ENCODE peak calls at places on chromosomes 3 and 15, in four cellular contexts. V, B, Z and R are unnamed samples.

GRCh38 chr3:133329626-133330025 is 70.2 kb upstream of the BFSP2 start:
- DNase-seq in V (no peak), B (no peak), Z (no peak), R (no peak)

GRCh38 chr15:35445891-35446290 is 100.1 kb downstream of the DPH6 start:
- DNase-seq in V (no peak), Z (peak), B (no peak), R (no peak)

GRCh38 chr3:152128356-152128755 is 140.4 kb upstream of the MBNL1 start:
- DNase-seq in V (no peak), B (no peak), Z (no peak), R (no peak)

GRCh38 chr3:171282041-171282440 is 178.2 kb downstream of the TNIK start:
- DNase-seq in V (no peak), B (no peak), Z (peak), R (no peak)

GRCh38 chr15:56948000-56948765 is 29.7 kb downstream of the TCF12 start:
- DNase-seq in V (no peak), B (no peak), Z (no peak), R (no peak)

GRCh38 chr3:115423170-115423569 is 200.1 kb upstream of the GAP43 start:
- DNase-seq in V (no peak), B (no peak), Z (no peak), R (no peak)

GRCh38 chr15:68431792-68432401 is at the start of gene ITGA11:
- DNase-seq in B (peak), Z (peak), V (no peak), R (peak)

GRCh38 chr15:66076591-66077319 is 176.8 kb downstream of the MEGF11 start:
- DNase-seq in B (no peak), Z (no peak), V (no peak), R (no peak)

GRCh38 chr3:14296352-14296751 is 106.1 kb upstream of the SLC6A6 start:
- DNase-seq in B (no peak), V (no peak), Z (no peak), R (no peak)

GRCh38 chr15:59701880-59702279 is 12.8 kb upstream of the BNIP2 start:
- DNase-seq in Z (no peak), V (no peak), B (no peak), R (no peak)

GRCh38 chr3:39812537-39812936 is 3.1 kb downstream of the MYRIP start:
- DNase-seq in B (peak), V (peak), Z (no peak), R (no peak)

GRCh38 chr15:99706557-99707303 is 26.5 kb downstream of the LYSMD4 start:
- DNase-seq in Z (no peak), B (no peak), V (no peak), R (no peak)

GRCh38 chr3:10933958-10934481 is 58.5 kb upstream of the SLC6A1 start:
- DNase-seq in Z (peak), V (no peak), B (no peak), R (no peak)

GRCh38 chr3:74390121-74390870 is 224.2 kb downstream of the CNTN3 start:
- DNase-seq in B (no peak), Z (no peak), V (no peak), R (no peak)

GRCh38 chr15:58873267-58873666 is 60.2 kb downstream of the SLTM start:
- DNase-seq in Z (peak), V (no peak), B (no peak), R (no peak)

GRCh38 chr3:71504250-71505036 is 79.1 kb downstream of the FOXP1 start:
- DNase-seq in V (no peak), Z (peak), B (no peak), R (no peak)

GRCh38 chr15:67142142-67143092 is 77.0 kb downstream of the SMAD3 start:
- DNase-seq in B (no peak), Z (peak), V (no peak), R (no peak)

GRCh38 chr3:36443042-36443686 is 62.9 kb downstream of the STAC start:
- DNase-seq in Z (no peak), B (no peak), V (no peak), R (no peak)

GRCh38 chr3:100402150-100402706 is 889 bp downstream of the LNP1 start:
- DNase-seq in Z (no peak), B (no peak), V (no peak), R (no peak)

GRCh38 chr3:183116051-183116614 is 16.8 kb upstream of the MCCC1 start:
- DNase-seq in B (peak), V (peak), Z (no peak), R (no peak)

GRCh38 chr3:18354706-18355105 is 70.4 kb downstream of the SATB1 start:
- DNase-seq in B (no peak), V (no peak), Z (no peak), R (no peak)

GRCh38 chr15:65954289-65954741 is 85.0 kb downstream of the RAB11A start:
- DNase-seq in B (no peak), V (no peak), Z (no peak), R (no peak)

GRCh38 chr3:60979861-60980739 is 271.2 kb downstream of the FHIT start:
- DNase-seq in Z (peak), V (no peak), B (no peak), R (no peak)

GRCh38 chr15:70608156-70608555 is 155.2 kb downstream of the UACA start:
- DNase-seq in B (no peak), Z (no peak), V (no peak), R (no peak)

GRCh38 chr3:190545260-190545659 is 31.4 kb downstream of the IL1RAP start:
- DNase-seq in B (no peak), V (no peak), Z (no peak), R (no peak)

GRCh38 chr3:55857635-55858034 is 370.5 kb upstream of the WNT5A start:
- DNase-seq in Z (no peak), B (no peak), V (no peak), R (no peak)

GRCh38 chr15:90037961-90038633 is 37.0 kb downstream of the ZNF710 start:
- DNase-seq in B (no peak), Z (peak), V (no peak), R (no peak)

GRCh38 chr3:170536712-170537111 is 49.2 kb downstream of the SLC7A14 start:
- DNase-seq in B (no peak), Z (no peak), V (no peak), R (no peak)

GRCh38 chr3:132164469-132165092 is 129.8 kb upstream of the CPNE4 start:
- DNase-seq in V (no peak), Z (peak), B (no peak), R (no peak)